ENCODE peak calls at places on chromosomes 5 and 9, in seven cellular contexts. P, C, H, L, Y, T and N are unnamed samples.

GRCh38 chr5:37212096-37212495 is 37.1 kb downstream of the CPLANE1 start:
- DNase-seq in L (no peak), C (no peak), P (no peak), Y (no peak), H (no peak), T (no peak), N (no peak)

GRCh38 chr5:179142434-179143198 is 82.4 kb downstream of the ZNF354C start:
- DNase-seq in L (no peak), P (peak; percentile 24), H (no peak), Y (peak; percentile 8), T (no peak), C (no peak), N (no peak)

GRCh38 chr9:127778280-127779135 is at the start of gene SH2D3C:
- DNase-seq in L (no peak), T (peak; percentile 67), P (no peak), C (no peak), Y (no peak), H (peak; percentile 73), N (peak; percentile 64)

GRCh38 chr9:32378993-32379729 is 5.3 kb upstream of the ACO1 start:
- DNase-seq in T (no peak), Y (peak; percentile 83), C (peak; percentile 27), H (no peak), L (no peak), P (peak; percentile 61), N (peak; percentile 65)

GRCh38 chr9:89676281-89676680 is 71.5 kb downstream of the GADD45G start:
- DNase-seq in H (peak; percentile 90), L (no peak), C (no peak), Y (peak; percentile 3), T (peak; percentile 75), P (no peak), N (no peak)

GRCh38 chr5:131635755-131636479 is 888 bp upstream of the RAPGEF6 start:
- DNase-seq in L (no peak), T (no peak), H (no peak), C (no peak), P (no peak), Y (peak; percentile 14), N (no peak)

GRCh38 chr9:86241216-86241615 is 18.2 kb downstream of the C9orf153 start:
- DNase-seq in P (no peak), H (no peak), C (no peak), L (no peak), Y (no peak), T (no peak), N (no peak)

GRCh38 chr9:109624901-109625300 is 126.8 kb upstream of the PTPN3 start:
- DNase-seq in T (no peak), Y (no peak), H (no peak), L (no peak), P (no peak), C (no peak), N (no peak)

GRCh38 chr5:171494452-171495121 is 75.1 kb downstream of the FGF18 start:
- DNase-seq in P (no peak), T (peak; percentile 78), Y (peak; percentile 40), L (peak; percentile 85), H (peak; percentile 70), C (no peak), N (no peak)

GRCh38 chr9:93091453-93092081 is 4.5 kb upstream of the CARD19 start:
- DNase-seq in P (no peak), H (peak; percentile 63), L (peak; percentile 68), C (no peak), T (no peak), Y (peak; percentile 87), N (no peak)

GRCh38 chr5:133400831-133401351 is 211.4 kb downstream of the FSTL4 start:
- DNase-seq in P (no peak), H (no peak), L (no peak), C (no peak), T (no peak), Y (peak; percentile 36), N (no peak)

GRCh38 chr5:132243366-132243977 is 14.0 kb upstream of the PDLIM4 start:
- DNase-seq in H (peak; percentile 29), L (peak; percentile 6), Y (peak; percentile 42), P (no peak), C (no peak), T (no peak), N (no peak)

DNA sequence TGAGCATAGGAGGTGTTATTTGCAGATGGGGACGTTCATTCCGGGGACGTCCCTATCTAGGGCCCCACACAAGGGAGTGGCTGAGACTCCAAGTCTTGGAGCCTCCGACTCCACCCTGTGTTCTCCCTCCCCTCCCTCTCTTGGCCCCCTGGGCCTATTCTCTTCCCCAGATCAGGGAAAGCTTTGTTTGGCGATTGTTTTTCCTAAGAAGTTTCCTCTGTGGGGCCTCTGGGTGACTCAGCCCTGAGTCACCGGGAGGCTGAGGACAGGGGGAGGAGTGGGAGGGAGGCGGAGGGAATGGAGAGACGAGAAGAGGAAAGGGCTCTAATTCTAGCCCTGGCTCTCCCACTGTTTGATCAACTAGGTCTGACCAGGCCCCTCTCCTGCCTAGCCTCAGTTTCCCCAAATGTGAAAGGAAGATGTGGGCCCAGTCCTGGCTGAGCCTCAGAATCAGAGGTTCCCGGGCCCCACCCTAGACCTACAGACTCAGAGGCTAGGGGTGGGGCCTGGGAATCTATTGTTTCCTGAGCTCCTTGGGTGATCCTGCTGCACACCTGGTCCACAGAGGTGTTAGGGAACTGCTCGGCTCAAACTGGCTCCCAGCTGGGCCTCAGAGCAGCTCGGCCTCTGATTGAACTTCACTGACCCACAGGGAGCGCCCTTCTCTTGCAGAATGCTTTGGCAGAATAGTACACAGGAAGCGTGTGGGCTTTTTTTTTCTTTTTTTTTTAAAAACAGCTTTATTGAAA is 19.2 kb downstream of the GSN start:
- DNase-seq in L (peak; percentile 90), P (no peak), H (peak; percentile 86), C (no peak), T (peak; percentile 87), Y (peak; percentile 95), N (no peak)
- TF ChIP-seq CTCF in L (peak; percentile 34), P (no peak), H (peak; percentile 33), C (no peak), T (peak; percentile 46), Y (no peak), N (no peak)

GRCh38 chr5:160285311-160285710 is 27.1 kb downstream of the CCNJL start:
- DNase-seq in Y (no peak), C (no peak), H (no peak), P (no peak), L (no peak), T (no peak), N (no peak)
- TF ChIP-seq CTCF in Y (no peak), C (no peak), H (no peak), P (no peak), L (no peak), T (no peak), N (no peak)

GRCh38 chr5:62791059-62791458 is 212.4 kb downstream of the LRRC70 start:
- DNase-seq in P (no peak), H (no peak), C (no peak), L (no peak), Y (peak; percentile 12), T (no peak), N (no peak)
- TF ChIP-seq CTCF in P (peak; percentile 45), H (peak; percentile 32), C (no peak), L (no peak), Y (peak; percentile 24), T (peak; percentile 22), N (peak; percentile 25)

GRCh38 chr9:84300271-84300670 is 40.3 kb downstream of the SLC28A3 start:
- DNase-seq in L (no peak), Y (peak; percentile 96), H (no peak), T (no peak), P (no peak), C (no peak), N (no peak)

GRCh38 chr9:84293001-84293798 is 47.4 kb downstream of the SLC28A3 start:
- DNase-seq in C (no peak), P (no peak), T (no peak), Y (no peak), H (no peak), L (no peak), N (peak; percentile 41)

GRCh38 chr9:84297162-84297821 is 43.3 kb downstream of the SLC28A3 start:
- DNase-seq in T (no peak), H (no peak), C (no peak), L (no peak), Y (peak; percentile 47), P (no peak), N (no peak)

GRCh38 chr9:84296146-84296843 is 44.3 kb downstream of the SLC28A3 start:
- DNase-seq in P (no peak), H (no peak), T (no peak), L (no peak), C (no peak), Y (peak; percentile 85), N (peak; percentile 51)

DNA sequence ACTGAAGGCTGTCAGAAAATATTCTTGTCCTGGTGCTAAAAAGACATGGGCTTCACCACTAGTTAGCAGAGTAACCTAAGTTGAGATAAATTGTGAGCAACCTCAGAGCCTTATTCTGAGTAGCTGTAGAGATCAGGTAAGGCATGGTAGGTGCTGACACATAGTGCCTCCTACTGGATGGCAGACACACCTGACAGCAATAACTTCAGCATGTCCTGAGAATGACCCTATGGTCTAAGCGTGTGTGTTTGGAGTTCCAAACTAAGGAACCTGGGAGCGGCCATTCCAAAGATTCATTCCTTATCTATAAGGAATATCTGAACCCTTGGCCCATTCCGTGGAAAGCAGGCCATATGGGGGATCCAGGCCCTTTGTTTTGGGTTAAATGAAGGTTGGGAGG is 46.0 kb downstream of the SLC28A3 start:
- DNase-seq in L (no peak), Y (no peak), H (no peak), P (no peak), C (no peak), T (no peak), N (no peak)
- TF ChIP-seq CTCF in L (no peak), Y (no peak), H (no peak), P (peak; percentile 19), C (no peak), T (no peak), N (peak; percentile 24)

GRCh38 chr5:52787600-52788504 is at the start of the genes ITGA1 and PELO:
- DNase-seq in C (peak; percentile 13), T (peak; percentile 67), P (peak; percentile 70), L (peak; percentile 84), H (peak; percentile 85), Y (peak; percentile 63), N (peak; percentile 62)
- TF ChIP-seq CTCF in C (no peak), T (peak; percentile 63), P (peak; percentile 60), L (peak; percentile 65), H (peak; percentile 43), Y (no peak), N (peak; percentile 74)

DNA sequence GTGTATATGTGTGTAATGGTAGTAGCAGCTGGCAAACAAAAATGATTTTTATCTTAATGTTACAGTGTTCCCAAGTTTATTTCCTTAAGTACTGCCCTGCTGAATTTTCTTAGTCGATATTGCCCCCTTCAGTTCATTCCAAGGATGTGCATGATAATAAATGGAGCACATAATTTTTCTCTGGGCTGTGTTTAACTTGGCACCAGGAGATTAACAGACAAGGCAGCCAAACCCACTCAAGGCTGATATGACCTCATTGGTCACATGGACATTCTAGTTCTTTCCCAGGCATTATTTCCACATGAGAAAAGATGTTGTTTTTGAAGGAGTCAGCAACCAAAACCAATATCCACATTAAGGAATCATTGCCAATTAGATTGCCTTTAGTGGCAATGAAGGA is 61.8 kb downstream of the COX7C start:
- DNase-seq in T (no peak), P (no peak), H (no peak), Y (peak; percentile 59), L (no peak), C (no peak), N (no peak)
- TF ChIP-seq CTCF in T (peak; percentile 62), P (peak; percentile 75), H (peak; percentile 55), Y (peak; percentile 67), L (peak; percentile 50), C (peak; percentile 60), N (peak; percentile 41)